ENCODE peak calls at places on chromosomes 3 and 15, in four cellular contexts. S is ovary, C is colonic mucosa, Z is psoas muscle. E is an unnamed sample.

GRCh38 chr3:166510382-166510781 is 673.2 kb upstream of the BCHE start:
- DNase-seq in S (no peak), C (no peak), Z (no peak), E (no peak)

GRCh38 chr15:81809543-81809942 is 236.3 kb downstream of the MEX3B start:
- DNase-seq in S (no peak), C (no peak), Z (no peak), E (peak; percentile 34)

GRCh38 chr3:58161435-58162398 is 49.1 kb downstream of the DNASE1L3 start:
- DNase-seq in S (peak; percentile 82), C (peak; percentile 69), Z (no peak), E (no peak)

GRCh38 chr15:68576253-68577236 is 2.2 kb upstream of the CORO2B start:
- DNase-seq in S (no peak), C (no peak), Z (peak; percentile 39), E (no peak)

GRCh38 chr3:30294241-30294667 is 312.1 kb upstream of the TGFBR2 start:
- DNase-seq in S (no peak), C (no peak), Z (peak; percentile 31), E (no peak)

GRCh38 chr15:33314115-33314514 is 3.3 kb downstream of the RYR3 start:
- DNase-seq in S (no peak), C (no peak), Z (no peak), E (no peak)

GRCh38 chr3:127887321-127887720 is 27.7 kb upstream of the KBTBD12 start:
- DNase-seq in S (no peak), C (no peak), Z (no peak), E (no peak)

GRCh38 chr3:63977893-63978292 is 45.4 kb downstream of the PSMD6 start:
- DNase-seq in S (no peak), C (no peak), Z (no peak), E (no peak)

GRCh38 chr3:68352031-68352430 is 580.3 kb downstream of the TAFA4 start:
- DNase-seq in S (no peak), C (no peak), Z (no peak), E (no peak)

GRCh38 chr3:71101581-71101980 is 481.9 kb downstream of the FOXP1 start:
- DNase-seq in S (no peak), C (no peak), Z (no peak), E (no peak)

GRCh38 chr3:126064627-126065258 is 19.2 kb downstream of the SLC41A3 start:
- DNase-seq in S (no peak), C (no peak), Z (no peak), E (no peak)

GRCh38 chr3:126911162-126912026 is 71.5 kb upstream of the PLXNA1 start:
- DNase-seq in S (no peak), C (peak; percentile 42), Z (peak; percentile 71), E (peak; percentile 65)

GRCh38 chr3:54240319-54240718 is 118.0 kb downstream of the CACNA2D3 start:
- DNase-seq in S (no peak), C (no peak), Z (no peak), E (no peak)

GRCh38 chr3:54243262-54243931 is 121.0 kb downstream of the CACNA2D3 start:
- DNase-seq in S (no peak), C (no peak), Z (no peak), E (no peak)

GRCh38 chr3:54243960-54244359 is 121.6 kb downstream of the CACNA2D3 start:
- DNase-seq in S (no peak), C (no peak), Z (no peak), E (no peak)
- H3K27ac ChIP-seq in S (no peak overlapping the region), C (no peak overlapping the region), Z (no peak overlapping the region), E (no peak overlapping the region)

GRCh38 chr15:66253296-66253642 is 281 bp downstream of the MEGF11 start:
- DNase-seq in S (no peak), C (no peak), Z (no peak), E (no peak)
- H3K4me3 ChIP-seq in S (peak overlapping the region; percentile 48), C (peak overlapping the region; percentile 47), Z (peak overlapping the region; percentile 67), E (peak overlapping the region; percentile 49)

GRCh38 chr15:38259134-38259533 is 6.5 kb downstream of the SPRED1 start:
- DNase-seq in S (no peak), C (no peak), Z (no peak), E (no peak)

GRCh38 chr15:38266247-38266996 is 13.8 kb downstream of the SPRED1 start:
- DNase-seq in S (no peak), C (no peak), Z (no peak), E (no peak)

GRCh38 chr15:38260077-38260476 is 7.4 kb downstream of the SPRED1 start:
- DNase-seq in S (no peak), C (no peak), Z (no peak), E (no peak)

GRCh38 chr15:38267416-38268022 is 14.9 kb downstream of the SPRED1 start:
- DNase-seq in S (no peak), C (no peak), Z (no peak), E (no peak)

DNA sequence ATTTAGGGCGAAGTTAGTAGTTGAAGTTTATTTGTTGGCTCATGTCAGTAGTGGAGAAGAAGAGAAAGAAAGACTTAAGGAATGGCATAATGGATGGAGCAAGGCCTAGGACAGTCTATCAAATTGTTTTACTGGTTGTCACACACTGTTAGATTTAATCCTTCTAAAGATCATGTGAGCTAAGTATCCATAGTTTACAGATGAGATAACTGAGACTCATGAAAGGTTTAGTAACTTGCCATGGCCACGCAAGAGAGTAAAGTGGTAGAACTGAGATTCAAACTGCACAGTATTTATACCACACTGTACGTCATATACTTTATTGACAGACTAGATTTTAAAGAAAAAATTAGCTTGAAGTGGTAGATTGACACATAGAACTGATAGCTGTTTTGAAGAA is 11.4 kb downstream of the SPRED1 start:
- DNase-seq in S (no peak), C (no peak), Z (no peak), E (no peak)
- H3K4me1 ChIP-seq in S (peaks cover 3% of the 10 kb centered on the region), C (no peaks in the 10 kb centered on the region), Z (no peaks in the 10 kb centered on the region), E (peaks cover 69% of the 10 kb centered on the region)

GRCh38 chr3:151198849-151199248 is 4.2 kb downstream of the GPR171 start:
- DNase-seq in S (no peak), C (no peak), Z (no peak), E (no peak)
- H3K27ac ChIP-seq in S (no peak overlapping the region), C (no peak overlapping the region), Z (no peak overlapping the region), E (no peak overlapping the region)

E was measured in heart left ventricle.